ENCODE peak calls at places on chromosomes 16 and 17, in five cellular contexts. Y, J, Q, W and E are unnamed samples. For H3K4me1, the result is how much of the 10 kb centered on the place peaks cover.

GRCh38 chr16:71781741-71782140 is 26.9 kb downstream of the AP1G1 start:
- DNase-seq in Y (no peak), J (peak), Q (peak), W (no peak), E (peak)

GRCh38 chr17:67680445-67681224 is 37.1 kb upstream of the NOL11 start:
- DNase-seq in Q (no peak), Y (no peak), W (no peak), J (no peak), E (no peak)

GRCh38 chr16:85615014-85615851 is 2.1 kb downstream of the GSE1 start:
- DNase-seq in Y (no peak), J (peak), Q (peak), W (peak), E (no peak)

GRCh38 chr16:72291121-72291520 is 119.2 kb upstream of the PMFBP1 start:
- DNase-seq in Y (no peak), J (no peak), Q (peak), W (peak), E (peak)

GRCh38 chr17:63986842-63987615 is 11.1 kb upstream of the PRR29 start:
- DNase-seq in Q (no peak), Y (no peak), W (no peak), J (no peak), E (no peak)

GRCh38 chr16:22874394-22874793 is 60.4 kb downstream of the HS3ST2 start:
- DNase-seq in J (no peak), W (no peak), Y (no peak), Q (no peak), E (no peak)

GRCh38 chr17:42404326-42405055 is 16.2 kb upstream of the STAT3 start:
- DNase-seq in Y (no peak), J (no peak), W (no peak), Q (no peak), E (no peak)

GRCh38 chr16:71407731-71408130 is 34.1 kb downstream of the TLE7 start:
- DNase-seq in Y (no peak), W (no peak), J (no peak), Q (no peak), E (no peak)

GRCh38 chr16:12406158-12406557 is 397.5 kb downstream of the CPPED1 start:
- DNase-seq in J (no peak), W (no peak), Q (no peak), Y (no peak), E (no peak)

GRCh38 chr16:25691519-25692091 is at the start of gene HS3ST4:
- DNase-seq in J (no peak), W (no peak), Y (no peak), Q (peak), E (no peak)

GRCh38 chr16:82454152-82454551 is 172.6 kb upstream of the CDH13 start:
- DNase-seq in W (no peak), Y (no peak), J (no peak), Q (no peak), E (no peak)

GRCh38 chr17:61143026-61143425 is 256.6 kb upstream of the TBX2 start:
- DNase-seq in Y (no peak), J (no peak), Q (no peak), W (no peak), E (peak)

GRCh38 chr17:185445-186138 is 4.1 kb upstream of the DOC2B start:
- DNase-seq in Q (no peak), W (no peak), Y (peak), J (no peak), E (no peak)

GRCh38 chr17:28717578-28718316 is at the start of gene RAB34:
- DNase-seq in Y (no peak), W (no peak), Q (peak), J (peak), E (peak)

GRCh38 chr17:31248986-31249385 is 48.1 kb downstream of the OMG start:
- DNase-seq in W (peak), Y (no peak), J (peak), Q (no peak), E (peak)

GRCh38 chr17:82319619-82320062 is 2.2 kb upstream of the CD7 start:
- DNase-seq in Q (no peak), J (no peak), Y (no peak), W (no peak), E (no peak)

GRCh38 chr17:10070690-10071089 is 127.7 kb downstream of the GAS7 start:
- DNase-seq in Y (no peak), W (no peak), J (no peak), Q (no peak), E (no peak)

GRCh38 chr17:7407033-7407432 is 612 bp upstream of the NLGN2 start:
- DNase-seq in W (no peak), Q (no peak), J (no peak), Y (no peak), E (no peak)

GRCh38 chr16:35252356-35252936 is 1793.0 kb downstream of the TP53TG3F start:
- DNase-seq in Y (no peak), W (no peak), J (no peak), Q (peak), E (peak)

GRCh38 chr16:15573274-15573895 is 69.6 kb downstream of the MARF1 start:
- DNase-seq in Y (no peak), Q (no peak), W (no peak), J (no peak), E (no peak)

GRCh38 chr16:11291021-11291716 is 10.0 kb upstream of the PRM1 start:
- DNase-seq in Q (peak), J (no peak), W (no peak), Y (no peak), E (no peak)

GRCh38 chr17:36864230-36864629 is 73.0 kb upstream of the LHX1 start:
- DNase-seq in J (no peak), Q (no peak), W (no peak), Y (no peak), E (no peak)

GRCh38 chr17:81097943-81098308 is 63.0 kb downstream of the BAIAP2 start:
- DNase-seq in Y (no peak), J (peak), W (no peak), Q (no peak), E (peak)

GRCh38 chr16:3690991-3691720 is 26.2 kb downstream of the TRAP1 start:
- DNase-seq in Q (peak), Y (no peak), W (no peak), J (no peak), E (no peak)

GRCh38 chr16:50765246-50765645 is 23.4 kb downstream of the CYLD start:
- DNase-seq in Q (no peak), J (no peak), W (no peak), Y (no peak), E (no peak)

GRCh38 chr16:75272097-75272548 is 20.7 kb upstream of the BCAR1 start:
- DNase-seq in Q (peak), Y (no peak), W (no peak), J (no peak), E (no peak)

GRCh38 chr16:87178977-87179376 is 138.2 kb downstream of the C16orf95 start:
- DNase-seq in Q (peak), J (peak), Y (no peak), W (no peak), E (peak)

GRCh38 chr17:57331423-57331822 is 75.1 kb downstream of the MSI2 start:
- DNase-seq in Q (no peak), Y (no peak), J (no peak), W (no peak), E (no peak)

GRCh38 chr17:46756061-46756735 is 62.3 kb downstream of the WNT3 start:
- DNase-seq in Q (no peak), J (no peak), W (no peak), Y (no peak), E (no peak)

GRCh38 chr16:8889893-8890548 is 7.9 kb downstream of the LITAFD start:
- DNase-seq in Q (no peak), W (no peak), J (no peak), Y (no peak), E (no peak)

GRCh38 chr17:63634163-63634562 is 11.9 kb downstream of the MAP3K3 start:
- DNase-seq in J (no peak), W (no peak), Y (no peak), Q (peak), E (no peak)

GRCh38 chr16:914453-914852 is 56.3 kb downstream of the LMF1 start:
- DNase-seq in Q (peak), W (no peak), Y (no peak), J (peak), E (no peak)

GRCh38 chr16:55088098-55088497 is 157.4 kb downstream of the IRX5 start:
- DNase-seq in Y (no peak), Q (no peak), W (no peak), J (no peak), E (no peak)

GRCh38 chr16:84058211-84058610 is 15.6 kb upstream of the SLC38A8 start:
- DNase-seq in Y (no peak), J (no peak), Q (no peak), W (no peak), E (no peak)

GRCh38 chr16:67176662-67177061 is 6.3 kb downstream of the NOL3 start:
- DNase-seq in Q (no peak), Y (no peak), W (no peak), J (no peak), E (no peak)

GRCh38 chr16:67173323-67173722 is 3.0 kb downstream of the NOL3 start:
- DNase-seq in J (no peak), Y (no peak), Q (no peak), W (no peak), E (no peak)

GRCh38 chr16:67173808-67174705 is 3.7 kb downstream of the NOL3 start:
- DNase-seq in W (no peak), J (peak), Q (peak), Y (peak), E (peak)

GRCh38 chr16:67177743-67178699 is 5.7 kb downstream of the MATCAP1 start:
- DNase-seq in J (peak), Y (peak), Q (peak), W (no peak), E (peak)

GRCh38 chr16:67174706-67175231 is 4.4 kb downstream of the NOL3 start:
- DNase-seq in W (no peak), Y (no peak), J (no peak), Q (no peak), E (no peak)
- H3K4me1 ChIP-seq in W (half or more), Y (under half), J (under half), Q (under half), E (under half)

GRCh38 chr17:79737046-79737921 is 6.5 kb downstream of the ENPP7 start:
- DNase-seq in Y (no peak), W (no peak), Q (no peak), J (no peak), E (no peak)
- H3K9ac ChIP-seq in Y (no peak), W (no peak), Q (no peak), J (no peak), E (no peak)

GRCh38 chr17:39659286-39660010 is 5.7 kb upstream of the TCAP start:
- DNase-seq in Q (no peak), Y (no peak), J (no peak), W (no peak), E (no peak)
- H3K4me3 ChIP-seq in Q (no peak), Y (no peak), J (no peak), W (no peak), E (no peak)

GRCh38 chr17:41069031-41069430 is 3.4 kb upstream of the KRTAP2-4 start:
- DNase-seq in W (no peak), J (no peak), Y (no peak), Q (no peak), E (no peak)
- H3K4me1 ChIP-seq in W (under half), J (under half), Y (under half), Q (under half), E (under half)

GRCh38 chr17:45306623-45307022 is 10.2 kb downstream of the MAP3K14 start:
- DNase-seq in J (no peak), Q (no peak), Y (no peak), W (no peak), E (no peak)
- H3K9ac ChIP-seq in J (no peak), Q (no peak), Y (no peak), W (no peak), E (peak)

GRCh38 chr17:49965522-49965905 is 3.5 kb upstream of the DLX4 start:
- DNase-seq in Q (peak), W (no peak), J (no peak), Y (no peak), E (no peak)
- H3K4me3 ChIP-seq in Q (no peak), W (no peak), J (no peak), Y (no peak), E (no peak)